ENCODE peak calls at places on chromosome 20, in seven cellular contexts. T is IMR-90, H is brain microvascular endothelial cell, L is ascending aorta, S is fibroblast of lung, U is spleen, C is DND-41. J is an unnamed sample.

GRCh38 chr20:20360464-20360863 is 7.4 kb upstream of the INSM1 start:
- DNase-seq in S (peak; percentile 53), T (peak; percentile 69), U (no peak), C (peak; percentile 54), L (no peak), H (peak; percentile 60), J (no peak)

GRCh38 chr20:41133709-41134361 is 3.5 kb upstream of the PLCG1 start:
- DNase-seq in S (no peak), U (no peak), H (no peak), L (no peak), C (no peak), T (peak; percentile 18), J (peak; percentile 56)

GRCh38 chr20:22682381-22682780 is 98.0 kb upstream of the FOXA2 start:
- DNase-seq in U (no peak), T (no peak), S (no peak), C (no peak), H (no peak), L (no peak), J (no peak)

GRCh38 chr20:50670126-50670862 is 21.0 kb downstream of the RIPOR3 start:
- DNase-seq in U (no peak), C (no peak), T (peak; percentile 31), H (no peak), S (peak; percentile 40), L (no peak), J (no peak)

GRCh38 chr20:6966721-6967120 is 199.2 kb downstream of the BMP2 start:
- DNase-seq in H (no peak), U (no peak), L (no peak), S (peak; percentile 43), T (no peak), C (no peak), J (no peak)

GRCh38 chr20:58706975-58707681 is 14.5 kb downstream of the NPEPL1 start:
- DNase-seq in C (no peak), H (no peak), S (no peak), T (no peak), U (peak; percentile 64), L (no peak), J (no peak)

GRCh38 chr20:52054123-52054522 is 137.5 kb downstream of the ZFP64 start:
- DNase-seq in L (no peak), S (no peak), C (no peak), H (no peak), U (peak; percentile 76), T (no peak), J (no peak)

GRCh38 chr20:56779452-56780143 is 150.5 kb downstream of the TFAP2C start:
- DNase-seq in S (no peak), U (peak; percentile 14), C (peak; percentile 59), L (no peak), T (no peak), H (no peak), J (no peak)

GRCh38 chr20:22686097-22686496 is 101.7 kb upstream of the FOXA2 start:
- DNase-seq in S (peak; percentile 35), H (peak; percentile 72), C (no peak), T (peak; percentile 61), U (no peak), L (no peak), J (no peak)

GRCh38 chr20:4303136-4303535 is 287.8 kb upstream of the RNF24 start:
- DNase-seq in S (no peak), T (no peak), L (no peak), U (no peak), H (no peak), C (no peak), J (no peak)

GRCh38 chr20:31617432-31618104 is 12.5 kb downstream of the ID1 start:
- DNase-seq in U (no peak), L (no peak), S (no peak), T (no peak), H (no peak), C (no peak), J (no peak)

GRCh38 chr20:2470051-2470431 is 548 bp downstream of the SNRPB start:
- DNase-seq in H (peak; percentile 19), T (peak; percentile 55), L (no peak), S (peak; percentile 68), U (no peak), C (peak; percentile 79), J (peak; percentile 47)

GRCh38 chr20:57287901-57288300 is 21.5 kb upstream of the BMP7 start:
- DNase-seq in C (no peak), T (no peak), L (no peak), U (no peak), S (no peak), H (no peak), J (no peak)

GRCh38 chr20:57037689-57038088 is 228.8 kb downstream of the BMP7 start:
- DNase-seq in U (no peak), L (no peak), H (no peak), T (no peak), S (no peak), C (no peak), J (no peak)

GRCh38 chr20:25036331-25036936 is 21.5 kb downstream of the ACSS1 start:
- DNase-seq in U (peak; percentile 6), T (no peak), H (no peak), C (peak; percentile 24), L (no peak), S (no peak), J (no peak)

GRCh38 chr20:31918471-31919105 is 33.3 kb downstream of the PDRG1 start:
- DNase-seq in L (no peak), U (no peak), H (no peak), S (no peak), C (no peak), T (peak; percentile 10), J (no peak)

GRCh38 chr20:15547109-15547508 is 1026.1 kb downstream of the KIF16B start:
- DNase-seq in H (peak; percentile 15), U (no peak), L (no peak), C (no peak), S (no peak), T (no peak), J (no peak)

GRCh38 chr20:18719426-18719825 is 94.2 kb upstream of the SCP2D1 start:
- DNase-seq in S (peak; percentile 75), H (peak; percentile 53), U (no peak), L (no peak), T (peak; percentile 56), C (no peak), J (no peak)

GRCh38 chr20:25058797-25059486 is 1.0 kb upstream of the ACSS1 start:
- DNase-seq in H (no peak), C (peak; percentile 67), S (no peak), U (peak; percentile 77), L (no peak), T (peak; percentile 3), J (no peak)

GRCh38 chr20:17617212-17617867 is 47.5 kb downstream of the DSTN start:
- DNase-seq in H (no peak), T (no peak), S (no peak), U (peak; percentile 81), C (no peak), L (no peak), J (peak; percentile 50)

GRCh38 chr20:4829494-4830211 is 107.9 kb downstream of the PRND start:
- DNase-seq in U (no peak), S (no peak), L (no peak), C (no peak), H (no peak), T (no peak), J (no peak)

GRCh38 chr20:18543932-18544331 is 23.3 kb upstream of the SMIM26 start:
- DNase-seq in U (no peak), H (no peak), L (no peak), C (no peak), T (no peak), S (no peak), J (no peak)

DNA sequence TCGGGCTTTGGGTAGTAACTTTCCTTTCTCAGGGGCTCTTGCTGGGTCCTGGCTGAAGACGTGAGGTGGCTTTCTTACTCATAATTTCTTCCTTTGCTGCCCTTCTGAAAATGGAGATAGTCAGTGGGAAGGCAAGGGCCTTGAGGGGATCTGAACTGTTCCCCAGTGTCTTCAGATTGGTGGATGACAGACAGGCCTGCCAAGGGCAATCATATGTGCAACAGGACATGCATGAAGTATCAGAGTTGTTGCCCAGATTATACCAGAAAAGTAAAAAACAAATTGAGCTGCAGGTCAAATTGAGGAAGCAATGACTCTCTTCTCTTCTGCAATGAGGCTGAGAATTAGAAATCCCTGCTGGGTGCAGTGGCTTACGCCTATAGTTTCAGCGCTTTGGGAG is 71.6 kb upstream of the PAX1 start:
- DNase-seq in H (no peak), T (no peak), L (no peak), U (no peak), S (no peak), C (no peak), J (no peak)
- H3K27me3 ChIP-seq in H (no peaks in the 10 kb centered on the region), T (no peaks in the 10 kb centered on the region), L (no peaks in the 10 kb centered on the region), U (no peaks in the 10 kb centered on the region), S (no peaks in the 10 kb centered on the region), C (peaks cover 1% of the 10 kb centered on the region), J (no peaks in the 10 kb centered on the region)

GRCh38 chr20:14481863-14482262 is 144.5 kb upstream of the FLRT3 start:
- DNase-seq in U (no peak), H (peak; percentile 78), T (peak; percentile 92), S (peak; percentile 58), C (no peak), L (no peak), J (no peak)
- TF ChIP-seq CTCF in U (no peak), H (no peak), T (no peak), S (no peak), C (no peak), L (no peak), J (no peak)

DNA sequence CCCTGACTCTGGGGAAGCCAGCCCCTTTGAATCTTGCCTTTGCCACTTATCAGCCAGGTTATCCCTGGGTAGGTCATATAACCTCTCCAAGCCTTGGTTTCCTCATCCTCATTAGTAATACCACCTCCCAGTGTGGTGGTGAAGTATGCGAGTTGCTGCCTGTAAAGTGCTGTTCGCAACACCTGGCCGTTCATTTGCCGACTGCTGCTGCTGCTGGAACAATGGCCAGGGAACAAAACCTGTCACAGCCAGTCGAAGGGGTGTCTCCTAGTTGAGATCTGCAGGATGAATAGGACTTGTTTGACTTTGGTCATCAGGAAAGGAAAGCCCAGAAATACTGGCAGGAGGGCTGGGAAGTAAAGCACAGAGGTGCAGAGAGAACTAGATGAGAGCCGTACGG is 6.1 kb downstream of the MANBAL start:
- DNase-seq in H (no peak), L (no peak), U (no peak), T (no peak), S (peak; percentile 49), C (no peak), J (no peak)
- H3K27ac ChIP-seq in H (peak overlapping the region; percentile 91), L (peak overlapping the region; percentile 86), U (no peak overlapping the region), T (peak overlapping the region; percentile 38), S (peak overlapping the region; percentile 59), C (no peak overlapping the region), J (no peak overlapping the region)

DNA sequence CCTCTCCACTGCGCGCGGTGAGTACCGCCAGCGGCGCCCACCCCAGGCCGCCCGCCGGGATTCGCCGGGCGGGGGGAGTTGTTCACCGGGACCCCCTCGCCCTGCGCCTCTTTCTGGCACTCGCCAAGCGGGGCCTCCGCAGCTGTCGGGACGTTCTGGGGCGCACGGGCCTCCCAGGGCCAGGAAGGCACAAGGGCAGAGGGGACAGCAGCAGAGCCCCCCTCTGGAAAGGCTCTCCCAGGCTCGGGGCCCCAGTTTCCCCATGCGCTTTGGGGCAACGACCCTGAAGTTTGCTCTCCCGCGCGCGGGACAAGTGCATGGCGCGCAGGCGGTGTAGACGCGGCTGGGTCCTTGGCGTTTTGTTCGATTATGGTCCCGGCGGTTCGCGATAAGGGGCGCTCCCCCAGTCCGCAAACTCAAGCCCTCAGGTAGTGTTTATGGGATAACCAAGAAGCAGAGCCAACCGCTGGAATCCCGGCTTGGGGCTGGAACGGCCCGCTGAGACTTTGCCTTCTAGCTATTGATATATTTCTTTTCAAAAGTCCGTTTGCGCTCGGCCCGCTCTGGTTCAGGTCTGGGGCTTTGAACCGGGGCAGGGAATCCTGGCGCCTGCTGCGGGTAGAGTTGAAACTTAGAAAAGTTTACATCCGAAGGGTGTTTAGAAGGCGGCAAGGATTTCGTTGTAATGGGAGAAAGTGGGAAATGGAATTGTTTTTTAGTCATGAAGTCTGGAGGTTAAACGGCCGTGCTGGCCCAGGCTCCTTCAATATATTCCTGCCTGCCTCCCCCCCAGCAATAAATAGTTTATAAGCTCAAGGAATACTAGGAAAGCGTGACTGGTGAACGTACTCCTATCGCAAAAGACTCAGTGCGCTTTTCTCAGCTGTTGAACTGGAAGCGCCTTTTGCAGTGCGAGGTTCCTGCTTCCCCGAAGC is 595 bp downstream of the EYA2 start:
- DNase-seq in T (peak; percentile 68), S (peak; percentile 17), H (no peak), C (no peak), U (no peak), L (no peak), J (no peak)
- H3K27me3 ChIP-seq in T (no peaks in the 10 kb centered on the region), S (peaks cover 6% of the 10 kb centered on the region), H (peaks cover 55% of the 10 kb centered on the region), C (peaks cover 23% of the 10 kb centered on the region), U (peaks cover 20% of the 10 kb centered on the region), L (no peaks in the 10 kb centered on the region), J (peaks cover 52% of the 10 kb centered on the region)

J was measured in CD4-positive, alpha-beta T cell.